ENCODE peak calls at places on chromosomes 12 and 14, in nine cellular contexts. U, G, E, P, X, D, H, A and N are unnamed samples.

GRCh38 chr12:24788886-24789285 is 160.0 kb downstream of the BCAT1 start:
- DNase-seq in E (no peak), P (no peak), U (no peak), H (no peak), D (no peak), A (no peak), G (no peak), X (no peak), N (no peak)

GRCh38 chr12:124686001-124686884 is 118.8 kb upstream of the NCOR2 start:
- DNase-seq in D (no peak), E (peak), A (peak), H (no peak), P (no peak), G (no peak), U (peak), X (peak), N (no peak)

GRCh38 chr12:75722714-75723200 is 211.3 kb upstream of the KRR1 start:
- DNase-seq in E (peak), D (peak), P (peak), H (no peak), A (peak), U (peak), G (peak), X (peak), N (peak)

GRCh38 chr12:7667025-7667575 is 1.4 kb upstream of the APOBEC1 start:
- DNase-seq in G (no peak), U (no peak), E (peak), D (no peak), H (no peak), X (peak), A (peak), P (no peak), N (no peak)

GRCh38 chr14:59537476-59537875 is 39.1 kb downstream of the CCDC175 start:
- DNase-seq in D (no peak), A (no peak), X (no peak), U (no peak), P (no peak), H (no peak), G (no peak), E (no peak), N (no peak)

GRCh38 chr12:1605129-1606020 is 11.0 kb upstream of the FBXL14 start:
- DNase-seq in A (peak), E (peak), G (peak), P (peak), U (peak), D (peak), H (peak), X (peak), N (no peak)

GRCh38 chr14:23172096-23172495 is 11.4 kb downstream of the SLC7A8 start:
- DNase-seq in U (no peak), P (no peak), G (no peak), D (no peak), A (peak), E (no peak), H (no peak), X (no peak), N (peak)

GRCh38 chr12:7369274-7369729 is 65.4 kb downstream of the ACSM4 start:
- DNase-seq in H (peak), A (peak), X (peak), P (no peak), D (no peak), E (no peak), G (peak), U (peak), N (no peak)

GRCh38 chr12:24062642-24063245 is 113.3 kb upstream of the SOX5 start:
- DNase-seq in A (no peak), G (no peak), H (no peak), E (no peak), D (no peak), X (no peak), U (no peak), P (no peak), N (no peak)

GRCh38 chr12:100234591-100235304 is 32.1 kb downstream of the DEPDC4 start:
- DNase-seq in H (no peak), D (no peak), G (no peak), U (no peak), A (peak), X (peak), E (peak), P (peak), N (no peak)

GRCh38 chr12:121467638-121468403 is 67.9 kb downstream of the RNF34 start:
- DNase-seq in A (peak), H (no peak), E (peak), X (peak), D (no peak), P (no peak), U (no peak), G (peak), N (no peak)

GRCh38 chr14:89126461-89126860 is 290.6 kb downstream of the FOXN3 start:
- DNase-seq in H (no peak), G (no peak), X (no peak), A (no peak), E (no peak), P (no peak), U (no peak), D (no peak), N (no peak)

GRCh38 chr14:36556811-36557433 is 25.5 kb downstream of the NKX2-8 start:
- DNase-seq in X (peak), E (peak), H (no peak), P (no peak), A (peak), D (no peak), U (no peak), G (no peak), N (no peak)

GRCh38 chr14:81231540-81231939 is 10.8 kb upstream of the GTF2A1 start:
- DNase-seq in U (no peak), P (no peak), G (no peak), H (no peak), D (no peak), A (no peak), E (no peak), X (no peak), N (no peak)

GRCh38 chr12:41439858-41440257 is 251.7 kb downstream of the PDZRN4 start:
- DNase-seq in U (no peak), P (no peak), X (peak), G (no peak), D (no peak), A (no peak), E (no peak), H (no peak), N (no peak)

GRCh38 chr12:41439134-41439533 is 251.0 kb downstream of the PDZRN4 start:
- DNase-seq in U (no peak), D (no peak), X (no peak), H (no peak), G (no peak), E (no peak), P (no peak), A (no peak), N (no peak)

GRCh38 chr12:41433460-41433859 is 245.3 kb downstream of the PDZRN4 start:
- DNase-seq in G (no peak), A (no peak), D (no peak), U (no peak), P (no peak), H (no peak), X (no peak), E (no peak), N (no peak)

GRCh38 chr12:41437578-41437977 is 249.5 kb downstream of the PDZRN4 start:
- DNase-seq in D (no peak), G (no peak), U (no peak), A (peak), E (no peak), H (no peak), P (no peak), X (no peak), N (no peak)

GRCh38 chr12:41436076-41436475 is 248.0 kb downstream of the PDZRN4 start:
- DNase-seq in E (no peak), A (no peak), D (no peak), P (no peak), H (no peak), G (no peak), X (peak), U (no peak), N (no peak)
- H3K27ac ChIP-seq in E (no peak), A (no peak), D (no peak), P (no peak), H (no peak), G (no peak), X (no peak), U (no peak), N (no peak)

GRCh38 chr14:90403065-90403464 is 6.2 kb downstream of the CALM1 start:
- DNase-seq in E (no peak), H (no peak), X (no peak), U (no peak), G (no peak), P (no peak), A (no peak), D (no peak), N (no peak)
- H3K27ac ChIP-seq in E (no peak), H (no peak), X (no peak), U (no peak), G (no peak), P (no peak), A (no peak), D (no peak), N (no peak)

GRCh38 chr12:27666510-27666909 is 29.7 kb upstream of the REP15 start:
- DNase-seq in X (no peak), P (no peak), E (no peak), D (no peak), U (no peak), G (no peak), H (no peak), A (no peak), N (no peak)
- H3K27ac ChIP-seq in X (no peak), P (no peak), E (no peak), D (no peak), U (no peak), G (no peak), H (no peak), A (peak), N (no peak)

GRCh38 chr14:33840797-33841196 is 110.1 kb downstream of the EGLN3 start:
- DNase-seq in U (no peak), D (no peak), X (no peak), H (no peak), P (no peak), E (no peak), A (no peak), G (no peak), N (no peak)

GRCh38 chr14:33839193-33840076 is 111.4 kb downstream of the EGLN3 start:
- DNase-seq in U (peak), A (peak), E (peak), X (peak), D (peak), G (no peak), H (peak), P (peak), N (no peak)

GRCh38 chr14:33844118-33844517 is 106.8 kb downstream of the EGLN3 start:
- DNase-seq in P (no peak), G (no peak), E (no peak), D (no peak), U (no peak), A (no peak), H (no peak), X (no peak), N (no peak)

GRCh38 chr14:33846100-33846824 is 104.6 kb downstream of the EGLN3 start:
- DNase-seq in H (no peak), E (no peak), A (no peak), D (no peak), U (no peak), X (no peak), G (no peak), P (no peak), N (no peak)

GRCh38 chr14:33842299-33842698 is 108.6 kb downstream of the EGLN3 start:
- DNase-seq in D (no peak), X (no peak), H (no peak), E (no peak), P (no peak), A (peak), G (no peak), U (no peak), N (peak)
- H3K27ac ChIP-seq in D (no peak), X (no peak), H (no peak), E (no peak), P (no peak), A (no peak), G (no peak), U (no peak), N (no peak)

DNA sequence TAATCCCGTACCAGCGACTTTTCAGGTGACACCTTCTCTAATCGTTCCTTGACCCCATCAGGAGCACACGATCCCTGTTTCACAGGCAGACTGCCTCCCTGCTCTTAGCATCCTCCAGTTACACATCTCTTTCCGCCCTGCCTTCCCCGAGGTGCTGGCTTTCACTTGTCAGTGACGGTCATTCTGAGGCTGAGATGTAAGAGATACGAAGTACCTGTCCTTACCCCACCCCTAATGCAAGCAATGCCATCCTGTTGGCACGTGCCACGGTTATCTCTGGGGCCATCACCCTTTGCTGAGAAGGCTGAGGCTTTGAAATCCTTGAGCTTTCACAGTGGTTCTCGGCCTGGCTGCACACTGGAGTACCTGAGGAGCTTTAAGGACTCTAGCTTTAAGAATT is 24.4 kb downstream of the B4GALNT3 start:
- DNase-seq in G (peak), D (no peak), P (no peak), H (no peak), X (no peak), A (no peak), U (no peak), E (no peak), N (no peak)
- H3K27ac ChIP-seq in G (no peak), D (no peak), P (no peak), H (no peak), X (no peak), A (no peak), U (no peak), E (no peak), N (no peak)

GRCh38 chr14:50068496-50068895 is 47.9 kb downstream of the VCPKMT start:
- DNase-seq in E (no peak), D (no peak), G (no peak), P (no peak), X (no peak), U (no peak), A (no peak), H (no peak), N (no peak)
- H3K27ac ChIP-seq in E (no peak), D (no peak), G (no peak), P (no peak), X (no peak), U (no peak), A (no peak), H (no peak), N (peak)

GRCh38 chr14:31266437-31267331 is 59.1 kb upstream of the HECTD1 start:
- DNase-seq in A (no peak), E (no peak), G (no peak), D (no peak), X (no peak), H (no peak), P (no peak), U (peak), N (no peak)

GRCh38 chr14:31265701-31266398 is 58.3 kb upstream of the HECTD1 start:
- DNase-seq in P (no peak), H (no peak), U (peak), A (peak), X (no peak), E (no peak), D (no peak), G (no peak), N (peak)

GRCh38 chr14:31261523-31261858 is 53.9 kb upstream of the HECTD1 start:
- DNase-seq in E (no peak), G (no peak), A (no peak), P (no peak), H (no peak), D (no peak), U (no peak), X (no peak), N (no peak)

GRCh38 chr14:31261859-31262739 is 54.5 kb upstream of the HECTD1 start:
- DNase-seq in G (peak), U (no peak), E (no peak), P (no peak), D (no peak), X (no peak), H (peak), A (peak), N (no peak)

DNA sequence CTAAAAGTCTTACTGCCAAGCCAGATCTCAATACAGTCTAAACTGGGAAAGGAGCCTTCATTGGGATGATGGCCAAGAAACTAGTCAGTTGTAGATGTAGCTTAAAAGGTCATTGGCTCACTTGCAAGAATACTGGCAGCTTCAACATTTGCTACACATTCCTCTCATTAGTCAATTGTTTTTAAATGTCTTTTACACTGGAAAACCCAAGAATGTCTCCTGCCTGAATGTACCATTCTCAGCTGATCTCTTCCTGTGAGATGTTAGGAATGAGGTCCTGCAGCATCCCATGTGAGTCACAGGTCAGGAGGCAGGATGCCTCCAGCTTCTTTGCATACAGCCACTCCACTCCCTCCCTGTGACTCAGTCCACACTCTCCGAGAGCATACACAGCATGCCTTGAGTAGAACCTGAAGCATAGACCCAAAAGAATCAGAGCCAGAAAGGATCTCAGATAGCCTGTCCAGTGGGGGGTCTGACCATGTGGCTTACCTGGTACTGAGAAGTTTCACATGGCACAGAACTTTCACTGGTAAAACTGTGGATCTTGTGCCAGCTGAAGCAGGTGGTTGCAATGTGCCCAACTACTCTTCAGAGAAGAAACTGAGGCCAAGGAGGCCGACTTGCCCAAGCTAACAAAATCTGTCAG is 56.0 kb upstream of the HECTD1 start:
- DNase-seq in D (no peak), E (peak), U (no peak), A (peak), H (no peak), G (peak), P (no peak), X (peak), N (peak)
- H3K27ac ChIP-seq in D (no peak), E (peak), U (peak), A (peak), H (peak), G (peak), P (no peak), X (no peak), N (peak)

GRCh38 chr14:100907240-100907639 is 3.7 kb upstream of the RTL1 start:
- DNase-seq in X (no peak), U (no peak), A (no peak), P (no peak), D (no peak), G (no peak), H (no peak), E (no peak), N (no peak)

GRCh38 chr14:100909439-100909838 is 5.9 kb upstream of the RTL1 start:
- DNase-seq in E (no peak), D (no peak), U (no peak), P (no peak), X (no peak), H (no peak), A (no peak), G (no peak), N (no peak)

GRCh38 chr14:100911665-100912316 is 8.3 kb upstream of the RTL1 start:
- DNase-seq in P (no peak), G (no peak), X (no peak), A (no peak), H (no peak), E (no peak), U (no peak), D (no peak), N (no peak)

GRCh38 chr14:100914597-100915021 is 11.1 kb upstream of the RTL1 start:
- DNase-seq in U (no peak), H (no peak), E (no peak), X (no peak), G (no peak), P (no peak), D (no peak), A (peak), N (peak)

GRCh38 chr14:100910888-100911664 is 7.6 kb upstream of the RTL1 start:
- DNase-seq in D (no peak), P (no peak), H (no peak), U (no peak), A (no peak), E (no peak), X (no peak), G (no peak), N (peak)
- H3K27ac ChIP-seq in D (no peak), P (no peak), H (no peak), U (no peak), A (no peak), E (no peak), X (no peak), G (no peak), N (no peak)